ENCODE peak calls at places on chromosomes 11 and 22, in ten cellular contexts. Y, A, C, P, G, R, Z, I, K and W are unnamed samples.

GRCh38 chr11:59706518-59707285 is 6.9 kb downstream of the OR10V1 start:
- DNase-seq in Y (no peak), A (no peak), C (no peak), P (no peak), G (no peak), R (peak), Z (no peak), I (peak), K (no peak), W (no peak)

GRCh38 chr11:58730507-58731089 is 1.1 kb downstream of the GLYAT start:
- DNase-seq in Y (no peak), A (no peak), C (no peak), P (no peak), G (no peak), R (no peak), Z (no peak), I (no peak), K (no peak), W (no peak)

GRCh38 chr11:24515632-24516031 is 18.8 kb downstream of the LUZP2 start:
- DNase-seq in Y (peak), A (no peak), C (no peak), P (no peak), G (no peak), R (no peak), Z (peak), I (no peak), K (no peak), W (no peak)

GRCh38 chr22:27613099-27614089 is 188.2 kb downstream of the MN1 start:
- DNase-seq in Y (no peak), A (no peak), C (no peak), P (no peak), G (no peak), R (no peak), Z (no peak), I (no peak), K (no peak), W (no peak)

GRCh38 chr22:17258015-17258827 is 39.0 kb upstream of the ADA2 start:
- DNase-seq in Y (peak), A (peak), C (no peak), P (peak), G (peak), R (peak), Z (no peak), I (no peak), K (peak), W (peak)

GRCh38 chr11:80473562-80473961 is 1032.7 kb upstream of the TENM4 start:
- DNase-seq in Y (no peak), A (no peak), C (no peak), P (no peak), G (no peak), R (no peak), Z (no peak), I (no peak), K (no peak), W (no peak)

GRCh38 chr11:72676874-72677341 is 2.7 kb upstream of the PDE2A start:
- DNase-seq in Y (no peak), A (no peak), C (no peak), P (peak), G (peak), R (peak), Z (peak), I (peak), K (peak), W (peak)

GRCh38 chr11:131441398-131441797 is 71.0 kb downstream of the NTM start:
- DNase-seq in Y (no peak), A (no peak), C (no peak), P (no peak), G (no peak), R (no peak), Z (no peak), I (no peak), K (no peak), W (no peak)

GRCh38 chr11:8732748-8733241 is 50.2 kb downstream of the RPL27A start:
- DNase-seq in Y (no peak), A (no peak), C (peak), P (no peak), G (no peak), R (peak), Z (no peak), I (peak), K (peak), W (peak)

GRCh38 chr22:46846154-46846831 is 83.8 kb downstream of the TBC1D22A start:
- DNase-seq in Y (no peak), A (no peak), C (no peak), P (no peak), G (no peak), R (peak), Z (no peak), I (peak), K (no peak), W (no peak)

GRCh38 chr22:30294066-30294465 is 4.8 kb upstream of the CASTOR1 start:
- DNase-seq in Y (peak), A (no peak), C (no peak), P (no peak), G (no peak), R (no peak), Z (no peak), I (no peak), K (no peak), W (no peak)

GRCh38 chr22:25109878-25110595 is 89.6 kb upstream of the CRYBB3 start:
- DNase-seq in Y (no peak), A (no peak), C (no peak), P (no peak), G (no peak), R (no peak), Z (no peak), I (no peak), K (no peak), W (no peak)

GRCh38 chr22:24975813-24976341 is 23.4 kb downstream of the KIAA1671 start:
- DNase-seq in Y (no peak), A (no peak), C (no peak), P (peak), G (no peak), R (no peak), Z (no peak), I (no peak), K (peak), W (no peak)

GRCh38 chr22:45263790-45264269 is 20.9 kb upstream of the UPK3A start:
- DNase-seq in Y (no peak), A (no peak), C (peak), P (peak), G (no peak), R (peak), Z (peak), I (peak), K (peak), W (peak)

GRCh38 chr22:20566420-20567260 is 59.2 kb downstream of the MED15 start:
- DNase-seq in Y (no peak), A (no peak), C (no peak), P (no peak), G (no peak), R (peak), Z (no peak), I (no peak), K (peak), W (no peak)